ENCODE peak calls at places on chromosomes 1 and 21, in four cellular contexts. One of them, this sample, is unnamed.

GRCh38 chr1:9249534-9250335 is 15.2 kb downstream of the H6PD start:
- DNase-seq in mesendoderm: peak; percentile 80
- DNase-seq in IMR-90: peak; percentile 44
- DNase-seq in H1: no peak
- DNase-seq in this sample: peak; percentile 87

GRCh38 chr1:16926491-16927195 is 4.9 kb downstream of the CROCC start:
- DNase-seq in mesendoderm: peak; percentile 72
- DNase-seq in H1: no peak
- DNase-seq in IMR-90: no peak
- DNase-seq in this sample: no peak

GRCh38 chr1:33370286-33370685 is 49.4 kb upstream of the A3GALT2 start:
- DNase-seq in H1: no peak
- DNase-seq in mesendoderm: no peak
- DNase-seq in IMR-90: peak; percentile 77
- DNase-seq in this sample: no peak

GRCh38 chr1:247375747-247376146 is 40.2 kb upstream of the NLRP3 start:
- DNase-seq in mesendoderm: peak; percentile 43
- DNase-seq in H1: no peak
- DNase-seq in IMR-90: no peak
- DNase-seq in this sample: peak; percentile 63

GRCh38 chr1:59994302-59995198 is 68.0 kb upstream of the CYP2J2 start:
- DNase-seq in H1: no peak
- DNase-seq in IMR-90: no peak
- DNase-seq in mesendoderm: no peak
- DNase-seq in this sample: no peak

GRCh38 chr1:217718873-217719272 is 87.7 kb downstream of the SPATA17 start:
- DNase-seq in H1: no peak
- DNase-seq in mesendoderm: peak; percentile 19
- DNase-seq in IMR-90: no peak
- DNase-seq in this sample: no peak

GRCh38 chr1:64516803-64517568 is 47.1 kb downstream of the CACHD1 start:
- DNase-seq in mesendoderm: peak; percentile 61
- DNase-seq in H1: no peak
- DNase-seq in IMR-90: peak; percentile 52
- DNase-seq in this sample: no peak

GRCh38 chr1:63691672-63692425 is 82.0 kb upstream of the ROR1 start:
- DNase-seq in H1: no peak
- DNase-seq in mesendoderm: peak; percentile 88
- DNase-seq in IMR-90: peak; percentile 94
- DNase-seq in this sample: peak; percentile 58

GRCh38 chr1:76292418-76293184 is 218.1 kb downstream of the ST6GALNAC3 start:
- DNase-seq in IMR-90: no peak
- DNase-seq in H1: no peak
- DNase-seq in mesendoderm: no peak
- DNase-seq in this sample: no peak

GRCh38 chr1:67605209-67605780 is 79.7 kb upstream of the GADD45A start:
- DNase-seq in mesendoderm: no peak
- DNase-seq in IMR-90: no peak
- DNase-seq in H1: no peak
- DNase-seq in this sample: no peak

GRCh38 chr1:207779008-207779407 is 27.2 kb downstream of the CD46 start:
- DNase-seq in mesendoderm: no peak
- DNase-seq in H1: no peak
- DNase-seq in IMR-90: no peak
- DNase-seq in this sample: no peak

GRCh38 chr1:169527461-169528213 is 41.9 kb upstream of the SLC19A2 start:
- DNase-seq in H1: no peak
- DNase-seq in IMR-90: peak; percentile 12
- DNase-seq in mesendoderm: peak; percentile 18
- DNase-seq in this sample: no peak

GRCh38 chr1:243596441-243597183 is 253.4 kb downstream of the AKT3 start:
- DNase-seq in IMR-90: peak; percentile 96
- DNase-seq in mesendoderm: no peak
- DNase-seq in H1: no peak
- DNase-seq in this sample: no peak

GRCh38 chr1:11731719-11732283 is 4.1 kb upstream of the AGTRAP start:
- DNase-seq in IMR-90: peak; percentile 70
- DNase-seq in H1: no peak
- DNase-seq in mesendoderm: peak; percentile 62
- DNase-seq in this sample: peak; percentile 62

GRCh38 chr1:39650431-39650830 is 11.0 kb upstream of the HEYL start:
- DNase-seq in H1: no peak
- DNase-seq in mesendoderm: no peak
- DNase-seq in IMR-90: no peak
- DNase-seq in this sample: no peak

GRCh38 chr1:72397786-72398185 is 115.4 kb upstream of the NEGR1 start:
- DNase-seq in IMR-90: peak; percentile 74
- DNase-seq in mesendoderm: no peak
- DNase-seq in H1: no peak
- DNase-seq in this sample: no peak

GRCh38 chr1:29682918-29683314 is 446.6 kb downstream of the PTPRU start:
- DNase-seq in mesendoderm: no peak
- DNase-seq in IMR-90: peak; percentile 28
- DNase-seq in H1: no peak
- DNase-seq in this sample: peak; percentile 22

GRCh38 chr1:89908294-89908992 is 86.5 kb upstream of the ZNF326 start:
- DNase-seq in H1: no peak
- DNase-seq in mesendoderm: no peak
- DNase-seq in IMR-90: no peak
- DNase-seq in this sample: no peak

GRCh38 chr21:39051561-39051949 is 131.7 kb downstream of the PSMG1 start:
- DNase-seq in H1: no peak
- DNase-seq in mesendoderm: no peak
- DNase-seq in IMR-90: peak; percentile 88
- DNase-seq in this sample: no peak

GRCh38 chr1:240784776-240785175 is 172.8 kb upstream of the GREM2 start:
- DNase-seq in IMR-90: peak; percentile 45
- DNase-seq in mesendoderm: no peak
- DNase-seq in H1: no peak
- DNase-seq in this sample: no peak

GRCh38 chr1:243917177-243917862 is 67.3 kb upstream of the AKT3 start:
- DNase-seq in IMR-90: peak; percentile 93
- DNase-seq in mesendoderm: peak; percentile 93
- DNase-seq in H1: peak; percentile 23
- DNase-seq in this sample: peak; percentile 62

GRCh38 chr1:94047914-94048313 is 73.0 kb downstream of the ABCA4 start:
- DNase-seq in IMR-90: no peak
- DNase-seq in H1: no peak
- DNase-seq in mesendoderm: no peak
- DNase-seq in this sample: no peak
- H3K56ac ChIP-seq in IMR-90: no peak overlapping the region
- H3K56ac ChIP-seq in H1: no peak overlapping the region
- H3K56ac ChIP-seq in mesendoderm: no peak overlapping the region
- H3K56ac ChIP-seq in this sample: no peak overlapping the region

GRCh38 chr21:36541721-36542139 is 61.8 kb upstream of the CLDN14 start:
- DNase-seq in IMR-90: no peak
- DNase-seq in mesendoderm: no peak
- DNase-seq in H1: no peak
- DNase-seq in this sample: no peak

GRCh38 chr21:36539434-36540150 is 59.7 kb upstream of the CLDN14 start:
- DNase-seq in IMR-90: no peak
- DNase-seq in H1: no peak
- DNase-seq in mesendoderm: no peak
- DNase-seq in this sample: no peak

GRCh38 chr21:36538761-36539160 is 58.8 kb upstream of the CLDN14 start:
- DNase-seq in H1: no peak
- DNase-seq in IMR-90: no peak
- DNase-seq in mesendoderm: no peak
- DNase-seq in this sample: no peak

GRCh38 chr21:36542312-36543101 is 62.6 kb upstream of the CLDN14 start:
- DNase-seq in IMR-90: no peak
- DNase-seq in H1: peak; percentile 25
- DNase-seq in mesendoderm: peak; percentile 77
- DNase-seq in this sample: peak; percentile 70

DNA sequence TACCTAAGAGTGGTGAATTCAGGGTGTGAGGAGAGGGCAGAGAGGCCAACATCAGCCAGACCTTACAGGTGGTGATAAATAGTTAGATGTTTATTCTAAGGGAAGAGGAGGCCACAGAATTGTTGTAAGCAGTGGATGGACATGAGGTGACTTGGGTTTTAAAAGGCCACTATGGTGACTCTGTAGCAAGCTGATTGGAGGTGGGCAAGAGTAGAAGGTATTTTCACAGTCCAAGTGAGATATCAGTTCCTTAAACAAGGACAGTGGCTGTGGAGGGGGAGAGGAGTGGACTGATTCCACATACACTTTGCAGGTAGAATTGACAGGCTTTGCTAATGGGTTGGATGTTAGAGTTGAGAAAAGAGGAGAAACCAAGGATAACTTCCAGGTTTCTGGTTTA is 60.8 kb upstream of the CLDN14 start:
- DNase-seq in IMR-90: no peak
- DNase-seq in H1: no peak
- DNase-seq in mesendoderm: no peak
- DNase-seq in this sample: no peak
- H3K4me2 ChIP-seq in IMR-90: no peak overlapping the region
- H3K4me2 ChIP-seq in H1: no peak overlapping the region
- H3K4me2 ChIP-seq in mesendoderm: no peak overlapping the region
- H3K4me2 ChIP-seq in this sample: no peak overlapping the region

GRCh38 chr1:3036646-3037280 is 15.5 kb downstream of the ACTRT2 start:
- DNase-seq in mesendoderm: no peak
- DNase-seq in IMR-90: no peak
- DNase-seq in H1: no peak
- DNase-seq in this sample: no peak

GRCh38 chr1:3035871-3036645 is 14.8 kb downstream of the ACTRT2 start:
- DNase-seq in mesendoderm: no peak
- DNase-seq in IMR-90: no peak
- DNase-seq in H1: no peak
- DNase-seq in this sample: no peak

GRCh38 chr1:3038113-3038551 is 16.9 kb downstream of the ACTRT2 start:
- DNase-seq in H1: no peak
- DNase-seq in IMR-90: no peak
- DNase-seq in mesendoderm: no peak
- DNase-seq in this sample: no peak

GRCh38 chr1:3038571-3039181 is 17.4 kb downstream of the ACTRT2 start:
- DNase-seq in H1: no peak
- DNase-seq in IMR-90: no peak
- DNase-seq in mesendoderm: no peak
- DNase-seq in this sample: no peak

GRCh38 chr1:3037281-3038040 is 16.2 kb downstream of the ACTRT2 start:
- DNase-seq in IMR-90: no peak
- DNase-seq in mesendoderm: no peak
- DNase-seq in H1: no peak
- DNase-seq in this sample: no peak
- H3K18ac ChIP-seq in IMR-90: no peak overlapping the region
- H3K18ac ChIP-seq in mesendoderm: no peak overlapping the region
- H3K18ac ChIP-seq in H1: no peak overlapping the region
- H3K18ac ChIP-seq in this sample: no peak overlapping the region

DNA sequence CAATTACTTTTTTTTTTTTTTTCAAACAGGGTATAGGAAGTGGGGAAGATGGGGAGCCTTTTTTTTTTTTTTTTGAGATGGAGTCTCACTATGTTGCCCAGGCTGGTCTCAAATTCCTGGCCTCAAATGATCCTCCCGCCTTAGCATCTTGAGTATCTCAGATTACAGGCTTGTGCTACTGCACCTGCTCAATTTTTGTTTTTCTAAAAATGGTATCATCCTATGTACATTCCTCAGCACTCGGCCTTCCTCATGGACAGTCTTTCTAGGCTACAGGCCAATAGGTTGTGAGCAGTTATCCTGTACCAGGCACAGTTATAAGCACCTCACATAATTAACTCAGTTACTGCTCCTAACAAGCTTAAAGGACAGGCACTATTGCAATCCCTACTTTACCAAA is 132.1 kb upstream of the EDN2 start:
- DNase-seq in mesendoderm: no peak
- DNase-seq in IMR-90: no peak
- DNase-seq in H1: no peak
- DNase-seq in this sample: no peak
- H3K56ac ChIP-seq in mesendoderm: no peak overlapping the region
- H3K56ac ChIP-seq in IMR-90: no peak overlapping the region
- H3K56ac ChIP-seq in H1: no peak overlapping the region
- H3K56ac ChIP-seq in this sample: no peak overlapping the region

DNA sequence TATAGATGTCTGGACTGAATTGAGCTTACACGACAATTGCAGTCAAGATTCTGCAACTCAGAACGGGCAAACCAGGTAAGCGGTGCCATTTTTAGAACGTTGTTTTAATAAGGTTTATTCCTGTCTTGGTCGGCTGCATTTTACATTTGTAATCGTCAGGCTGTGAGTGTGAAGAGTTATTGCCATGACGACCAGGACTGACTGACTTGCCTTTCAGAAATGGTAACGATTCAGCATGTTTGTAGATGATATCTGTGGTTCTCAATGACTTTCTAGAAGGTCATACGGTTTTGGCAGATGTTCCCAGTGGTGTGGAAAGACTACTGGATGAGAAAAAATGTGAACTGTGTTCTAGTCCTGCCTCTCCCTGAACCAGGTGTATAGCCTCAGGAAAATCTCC is 271.3 kb upstream of the B3GALT2 start:
- DNase-seq in IMR-90: peak; percentile 27
- DNase-seq in mesendoderm: no peak
- DNase-seq in H1: no peak
- DNase-seq in this sample: no peak
- H3K4me2 ChIP-seq in IMR-90: no peak overlapping the region
- H3K4me2 ChIP-seq in mesendoderm: no peak overlapping the region
- H3K4me2 ChIP-seq in H1: no peak overlapping the region
- H3K4me2 ChIP-seq in this sample: no peak overlapping the region

This sample was measured in H9.